ENCODE peak calls at places on chromosomes 12 and 14, in eight cellular contexts. Z, F, N, X, R, T, G and L are unnamed samples.

GRCh38 chr12:45407188-45407850 is 191.4 kb downstream of the ANO6 start:
- DNase-seq in N (no peak), Z (no peak), G (no peak), T (peak; percentile 10), F (no peak), R (no peak), X (no peak), L (no peak)

GRCh38 chr12:13536219-13536910 is 339.8 kb downstream of the EMP1 start:
- DNase-seq in Z (no peak), T (no peak), G (no peak), N (no peak), R (no peak), F (no peak), X (no peak), L (no peak)

GRCh38 chr12:53975019-53975815 is 463 bp upstream of the HOTAIR start:
- DNase-seq in Z (no peak), T (no peak), X (no peak), G (no peak), F (no peak), R (no peak), N (no peak), L (no peak)

GRCh38 chr12:64066776-64067175 is 155.3 kb downstream of the KICS2 start:
- DNase-seq in T (no peak), N (no peak), F (no peak), G (no peak), X (no peak), Z (no peak), R (no peak), L (no peak)

GRCh38 chr14:73771848-73772705 is 57.9 kb upstream of the PNMA1 start:
- DNase-seq in T (peak; percentile 71), R (no peak), G (peak; percentile 44), F (peak; percentile 69), X (no peak), Z (peak; percentile 78), N (peak; percentile 75), L (no peak)

GRCh38 chr12:57165741-57166140 is 18.3 kb upstream of the LRP1-AS start:
- DNase-seq in N (no peak), X (no peak), T (no peak), G (no peak), R (no peak), F (peak; percentile 13), Z (no peak), L (no peak)

GRCh38 chr12:43332977-43333649 is 218.9 kb downstream of the ADAMTS20 start:
- DNase-seq in G (no peak), Z (no peak), R (no peak), T (peak; percentile 93), N (no peak), X (no peak), F (peak; percentile 48), L (no peak)

GRCh38 chr14:90445011-90445410 is 48.2 kb downstream of the CALM1 start:
- DNase-seq in X (no peak), T (no peak), Z (no peak), N (no peak), F (no peak), G (no peak), R (no peak), L (no peak)

GRCh38 chr12:48026081-48026827 is 22.0 kb upstream of the COL2A1 start:
- DNase-seq in F (no peak), N (no peak), Z (no peak), X (no peak), T (no peak), G (no peak), R (no peak), L (no peak)

GRCh38 chr12:2300886-2301285 is 248.1 kb downstream of the CACNA1C start:
- DNase-seq in F (no peak), R (no peak), Z (no peak), T (no peak), G (no peak), N (no peak), X (no peak), L (no peak)

GRCh38 chr12:68792952-68793351 is 15.0 kb upstream of the MDM2 start:
- DNase-seq in F (peak; percentile 22), Z (no peak), N (no peak), X (no peak), G (no peak), T (no peak), R (no peak), L (peak; percentile 36)

GRCh38 chr14:101600891-101601602 is 39.8 kb downstream of the DIO3 start:
- DNase-seq in X (peak; percentile 74), Z (peak; percentile 63), G (no peak), N (no peak), R (no peak), T (no peak), F (no peak), L (no peak)

GRCh38 chr14:105060751-105061427 is 4.3 kb downstream of the GPR132 start:
- DNase-seq in N (peak; percentile 39), X (no peak), G (peak; percentile 76), T (no peak), Z (peak; percentile 88), R (no peak), F (no peak), L (no peak)

GRCh38 chr14:104435147-104436046 is 144.2 kb upstream of the C14orf180 start:
- DNase-seq in R (no peak), F (no peak), T (no peak), Z (peak; percentile 77), X (peak; percentile 75), G (peak; percentile 32), N (no peak), L (no peak)

GRCh38 chr14:33435911-33436310 is 497.2 kb downstream of the NPAS3 start:
- DNase-seq in T (peak; percentile 50), Z (no peak), F (peak; percentile 89), N (no peak), R (peak; percentile 72), G (no peak), X (no peak), L (no peak)